ENCODE peak calls at places on chromosomes 2 and 18, in ten cellular contexts. One of them, this sample, is unnamed. For H3K4me1, the result is how much of the 10 kb centered on the place peaks cover.

GRCh38 chr2:146214394-146214929 is 1630.4 kb upstream of the ACVR2A start:
- DNase-seq in heart left ventricle: no peak
- DNase-seq in HepG2: peak
- DNase-seq in adrenal gland: no peak
- DNase-seq in testis: no peak
- DNase-seq in gastrocnemius medialis: no peak
- DNase-seq in right lobe of liver: peak
- DNase-seq in A549: peak
- DNase-seq in endothelial cell of umbilical vein: no peak
- DNase-seq in body of pancreas: peak
- DNase-seq in this sample: no peak

GRCh38 chr2:11387831-11388230 is 43.4 kb upstream of the ROCK2 start:
- DNase-seq in heart left ventricle: no peak
- DNase-seq in HepG2: peak
- DNase-seq in adrenal gland: no peak
- DNase-seq in testis: no peak
- DNase-seq in gastrocnemius medialis: no peak
- DNase-seq in right lobe of liver: peak
- DNase-seq in A549: peak
- DNase-seq in endothelial cell of umbilical vein: no peak
- DNase-seq in body of pancreas: peak
- DNase-seq in this sample: no peak

GRCh38 chr18:57004366-57005121 is 142.3 kb upstream of the BOD1L2 start:
- DNase-seq in heart left ventricle: no peak
- DNase-seq in HepG2: peak
- DNase-seq in adrenal gland: no peak
- DNase-seq in testis: no peak
- DNase-seq in gastrocnemius medialis: no peak
- DNase-seq in right lobe of liver: no peak
- DNase-seq in A549: peak
- DNase-seq in endothelial cell of umbilical vein: peak
- DNase-seq in body of pancreas: no peak
- DNase-seq in this sample: no peak

GRCh38 chr2:231052494-231053451 is 3.9 kb upstream of the PSMD1 start:
- DNase-seq in heart left ventricle: peak
- DNase-seq in HepG2: peak
- DNase-seq in adrenal gland: peak
- DNase-seq in testis: peak
- DNase-seq in gastrocnemius medialis: peak
- DNase-seq in right lobe of liver: peak
- DNase-seq in A549: peak
- DNase-seq in endothelial cell of umbilical vein: peak
- DNase-seq in body of pancreas: peak
- DNase-seq in this sample: peak

GRCh38 chr18:9575558-9575957 is 38.8 kb downstream of the PPP4R1 start:
- DNase-seq in heart left ventricle: peak
- DNase-seq in HepG2: peak
- DNase-seq in adrenal gland: peak
- DNase-seq in testis: peak
- DNase-seq in gastrocnemius medialis: peak
- DNase-seq in right lobe of liver: peak
- DNase-seq in A549: peak
- DNase-seq in endothelial cell of umbilical vein: peak
- DNase-seq in body of pancreas: peak
- DNase-seq in this sample: no peak

GRCh38 chr2:219658447-219658846 is 31.0 kb downstream of the SLC4A3 start:
- DNase-seq in heart left ventricle: no peak
- DNase-seq in HepG2: no peak
- DNase-seq in adrenal gland: no peak
- DNase-seq in testis: no peak
- DNase-seq in gastrocnemius medialis: no peak
- DNase-seq in right lobe of liver: no peak
- DNase-seq in A549: no peak
- DNase-seq in endothelial cell of umbilical vein: no peak
- DNase-seq in body of pancreas: no peak
- DNase-seq in this sample: no peak

GRCh38 chr2:80473806-80474205 is 169.3 kb upstream of the LRRTM1 start:
- DNase-seq in heart left ventricle: no peak
- DNase-seq in HepG2: no peak
- DNase-seq in adrenal gland: no peak
- DNase-seq in testis: no peak
- DNase-seq in gastrocnemius medialis: no peak
- DNase-seq in right lobe of liver: no peak
- DNase-seq in A549: no peak
- DNase-seq in endothelial cell of umbilical vein: no peak
- DNase-seq in body of pancreas: no peak
- DNase-seq in this sample: no peak

GRCh38 chr2:71226391-71226964 is 425 bp downstream of the PAIP2B start:
- DNase-seq in heart left ventricle: peak
- DNase-seq in HepG2: no peak
- DNase-seq in adrenal gland: peak
- DNase-seq in testis: peak
- DNase-seq in gastrocnemius medialis: peak
- DNase-seq in right lobe of liver: peak
- DNase-seq in A549: no peak
- DNase-seq in endothelial cell of umbilical vein: peak
- DNase-seq in body of pancreas: peak
- DNase-seq in this sample: no peak

GRCh38 chr18:69161383-69162028 is 239.2 kb upstream of the DOK6 start:
- DNase-seq in heart left ventricle: no peak
- DNase-seq in HepG2: peak
- DNase-seq in adrenal gland: no peak
- DNase-seq in testis: no peak
- DNase-seq in gastrocnemius medialis: no peak
- DNase-seq in right lobe of liver: no peak
- DNase-seq in A549: peak
- DNase-seq in endothelial cell of umbilical vein: no peak
- DNase-seq in body of pancreas: no peak
- DNase-seq in this sample: no peak

GRCh38 chr2:51511002-51511401 is 479.1 kb upstream of the NRXN1 start:
- DNase-seq in heart left ventricle: no peak
- DNase-seq in HepG2: no peak
- DNase-seq in adrenal gland: no peak
- DNase-seq in testis: no peak
- DNase-seq in gastrocnemius medialis: no peak
- DNase-seq in right lobe of liver: no peak
- DNase-seq in A549: no peak
- DNase-seq in endothelial cell of umbilical vein: no peak
- DNase-seq in body of pancreas: no peak
- DNase-seq in this sample: no peak

GRCh38 chr2:7377861-7378569 is 460.8 kb downstream of the RNF144A start:
- DNase-seq in heart left ventricle: peak
- DNase-seq in HepG2: no peak
- DNase-seq in adrenal gland: no peak
- DNase-seq in testis: peak
- DNase-seq in gastrocnemius medialis: no peak
- DNase-seq in right lobe of liver: no peak
- DNase-seq in A549: no peak
- DNase-seq in endothelial cell of umbilical vein: no peak
- DNase-seq in body of pancreas: peak
- DNase-seq in this sample: no peak

GRCh38 chr2:203740741-203741363 is 34.4 kb downstream of the CD28 start:
- DNase-seq in heart left ventricle: no peak
- DNase-seq in HepG2: no peak
- DNase-seq in adrenal gland: no peak
- DNase-seq in testis: no peak
- DNase-seq in gastrocnemius medialis: no peak
- DNase-seq in right lobe of liver: no peak
- DNase-seq in A549: no peak
- DNase-seq in endothelial cell of umbilical vein: no peak
- DNase-seq in body of pancreas: no peak
- DNase-seq in this sample: no peak

GRCh38 chr2:223585691-223586090 is 16.5 kb downstream of the SCG2 start:
- DNase-seq in heart left ventricle: no peak
- DNase-seq in HepG2: no peak
- DNase-seq in adrenal gland: no peak
- DNase-seq in testis: no peak
- DNase-seq in gastrocnemius medialis: peak
- DNase-seq in right lobe of liver: no peak
- DNase-seq in A549: peak
- DNase-seq in endothelial cell of umbilical vein: no peak
- DNase-seq in body of pancreas: peak
- DNase-seq in this sample: no peak

GRCh38 chr2:199395311-199395710 is 62.4 kb downstream of the SATB2 start:
- DNase-seq in heart left ventricle: no peak
- DNase-seq in HepG2: no peak
- DNase-seq in adrenal gland: no peak
- DNase-seq in testis: no peak
- DNase-seq in gastrocnemius medialis: no peak
- DNase-seq in right lobe of liver: no peak
- DNase-seq in A549: no peak
- DNase-seq in endothelial cell of umbilical vein: no peak
- DNase-seq in body of pancreas: no peak
- DNase-seq in this sample: no peak

GRCh38 chr2:8615252-8616083 is 66.4 kb upstream of the ID2 start:
- DNase-seq in heart left ventricle: peak
- DNase-seq in HepG2: no peak
- DNase-seq in adrenal gland: no peak
- DNase-seq in testis: peak
- DNase-seq in gastrocnemius medialis: no peak
- DNase-seq in right lobe of liver: no peak
- DNase-seq in A549: no peak
- DNase-seq in endothelial cell of umbilical vein: no peak
- DNase-seq in body of pancreas: no peak
- DNase-seq in this sample: no peak

GRCh38 chr2:129934044-129934822 is 45.2 kb upstream of the RAB6C start:
- DNase-seq in heart left ventricle: no peak
- DNase-seq in HepG2: no peak
- DNase-seq in adrenal gland: no peak
- DNase-seq in testis: no peak
- DNase-seq in gastrocnemius medialis: no peak
- DNase-seq in right lobe of liver: no peak
- DNase-seq in A549: no peak
- DNase-seq in endothelial cell of umbilical vein: no peak
- DNase-seq in body of pancreas: no peak
- DNase-seq in this sample: no peak

GRCh38 chr2:194090251-194090905 is 1566.6 kb upstream of the SLC39A10 start:
- DNase-seq in heart left ventricle: peak
- DNase-seq in HepG2: no peak
- DNase-seq in adrenal gland: no peak
- DNase-seq in testis: peak
- DNase-seq in gastrocnemius medialis: no peak
- DNase-seq in right lobe of liver: no peak
- DNase-seq in A549: no peak
- DNase-seq in endothelial cell of umbilical vein: no peak
- DNase-seq in body of pancreas: no peak
- DNase-seq in this sample: no peak

DNA sequence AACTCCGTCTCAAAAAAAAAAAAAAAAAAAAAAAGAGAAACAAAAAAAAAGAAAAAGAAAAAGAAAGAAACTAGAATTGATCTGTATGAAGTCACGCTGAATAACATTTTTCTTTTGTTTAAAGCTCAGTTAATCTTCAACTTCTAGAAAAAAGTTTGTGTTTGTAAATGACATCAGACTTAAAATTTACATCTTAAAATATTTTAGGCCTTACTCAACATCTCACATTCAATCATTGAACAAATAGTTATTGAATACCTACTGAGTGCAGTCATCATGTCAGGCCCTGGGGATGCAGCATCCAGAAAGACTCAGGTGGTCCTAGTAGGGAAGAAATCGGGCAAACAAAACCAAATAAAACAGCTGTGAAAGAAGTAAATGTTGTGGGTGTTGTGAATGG is 292.3 kb upstream of the FANCL start:
- DNase-seq in heart left ventricle: no peak
- DNase-seq in HepG2: no peak
- DNase-seq in adrenal gland: no peak
- DNase-seq in testis: no peak
- DNase-seq in gastrocnemius medialis: no peak
- DNase-seq in right lobe of liver: no peak
- DNase-seq in A549: peak
- DNase-seq in endothelial cell of umbilical vein: no peak
- DNase-seq in body of pancreas: no peak
- DNase-seq in this sample: no peak
- H3K4me1 ChIP-seq in heart left ventricle: under half
- H3K4me1 ChIP-seq in HepG2: under half
- H3K4me1 ChIP-seq in adrenal gland: under half
- H3K4me1 ChIP-seq in testis: under half
- H3K4me1 ChIP-seq in gastrocnemius medialis: under half
- H3K4me1 ChIP-seq in right lobe of liver: under half
- H3K4me1 ChIP-seq in A549: under half
- H3K4me1 ChIP-seq in endothelial cell of umbilical vein: under half
- H3K4me1 ChIP-seq in body of pancreas: under half
- H3K4me1 ChIP-seq in this sample: under half

GRCh38 chr2:188974184-188974583 is at the start of gene COL3A1:
- DNase-seq in heart left ventricle: peak
- DNase-seq in HepG2: no peak
- DNase-seq in adrenal gland: no peak
- DNase-seq in testis: peak
- DNase-seq in gastrocnemius medialis: no peak
- DNase-seq in right lobe of liver: no peak
- DNase-seq in A549: no peak
- DNase-seq in endothelial cell of umbilical vein: peak
- DNase-seq in body of pancreas: no peak
- DNase-seq in this sample: no peak
- TF ChIP-seq POLR2A in heart left ventricle: peak
- TF ChIP-seq POLR2A in HepG2: no peak
- TF ChIP-seq POLR2A in adrenal gland: no peak
- TF ChIP-seq POLR2A in testis: no peak
- TF ChIP-seq POLR2A in gastrocnemius medialis: peak
- TF ChIP-seq POLR2A in right lobe of liver: peak
- TF ChIP-seq POLR2A in A549: no peak
- TF ChIP-seq POLR2A in endothelial cell of umbilical vein: no peak
- TF ChIP-seq POLR2A in body of pancreas: peak
- TF ChIP-seq POLR2A in this sample: peak

GRCh38 chr2:10385501-10385900 is 62.6 kb downstream of the ODC1 start:
- DNase-seq in heart left ventricle: no peak
- DNase-seq in HepG2: no peak
- DNase-seq in adrenal gland: no peak
- DNase-seq in testis: no peak
- DNase-seq in gastrocnemius medialis: no peak
- DNase-seq in right lobe of liver: no peak
- DNase-seq in A549: no peak
- DNase-seq in endothelial cell of umbilical vein: no peak
- DNase-seq in body of pancreas: no peak
- DNase-seq in this sample: no peak
- H3K27ac ChIP-seq in heart left ventricle: no peak
- H3K27ac ChIP-seq in HepG2: no peak
- H3K27ac ChIP-seq in adrenal gland: no peak
- H3K27ac ChIP-seq in testis: no peak
- H3K27ac ChIP-seq in gastrocnemius medialis: no peak
- H3K27ac ChIP-seq in right lobe of liver: no peak
- H3K27ac ChIP-seq in A549: peak
- H3K27ac ChIP-seq in endothelial cell of umbilical vein: no peak
- H3K27ac ChIP-seq in body of pancreas: no peak
- H3K27ac ChIP-seq in this sample: no peak

DNA sequence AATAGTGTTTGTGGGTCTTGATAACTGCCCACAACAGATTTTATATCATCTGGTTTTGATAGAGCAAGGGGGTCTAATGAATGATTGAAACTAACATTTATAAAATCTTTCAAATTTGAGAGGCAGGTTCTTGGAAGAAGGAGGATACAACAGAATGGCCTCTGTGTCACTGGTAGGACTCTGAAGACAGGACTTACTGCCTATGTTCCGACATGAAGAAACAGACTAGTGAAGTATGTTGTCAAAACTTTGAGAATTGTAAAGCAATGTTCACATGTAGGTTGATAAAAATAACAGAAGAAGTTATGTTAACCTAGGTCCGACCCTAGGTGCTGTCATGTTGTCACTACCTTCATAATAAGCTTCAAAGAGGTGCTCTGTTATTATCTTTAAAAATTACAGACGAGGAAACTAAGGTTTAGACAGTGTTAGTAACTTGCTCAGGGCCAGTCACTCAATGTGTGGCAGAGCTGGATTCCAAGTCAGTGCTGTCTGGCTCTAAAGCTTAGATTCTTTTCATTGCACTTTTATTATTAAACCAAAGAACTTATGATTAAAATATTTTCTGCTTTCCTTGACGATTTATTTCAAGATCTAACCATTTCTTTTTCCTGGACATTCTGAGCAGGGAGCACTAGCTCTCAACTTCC is 146.2 kb downstream of the RPIA start:
- DNase-seq in heart left ventricle: no peak
- DNase-seq in HepG2: no peak
- DNase-seq in adrenal gland: no peak
- DNase-seq in testis: no peak
- DNase-seq in gastrocnemius medialis: no peak
- DNase-seq in right lobe of liver: no peak
- DNase-seq in A549: no peak
- DNase-seq in endothelial cell of umbilical vein: no peak
- DNase-seq in body of pancreas: no peak
- DNase-seq in this sample: no peak
- H3K4me1 ChIP-seq in heart left ventricle: under half
- H3K4me1 ChIP-seq in HepG2: under half
- H3K4me1 ChIP-seq in adrenal gland: under half
- H3K4me1 ChIP-seq in testis: under half
- H3K4me1 ChIP-seq in gastrocnemius medialis: under half
- H3K4me1 ChIP-seq in right lobe of liver: under half
- H3K4me1 ChIP-seq in A549: under half
- H3K4me1 ChIP-seq in endothelial cell of umbilical vein: under half
- H3K4me1 ChIP-seq in body of pancreas: under half
- H3K4me1 ChIP-seq in this sample: under half